ENCODE peak calls at places on chromosome 2, in nine cellular contexts. O is stimulated activated CD8-positive, alpha-beta memory T cell treated with anti-CD3 and anti-CD28 coated beads, Interleukin-12 subunit alpha, Interleukin-12 subunit beta, amount 100 ng/mL, for 1 hour; Z is T-helper 9 cell; L is Kasumi-1; S is germinal center; Y is activated T-cell treated with anti-CD3 and anti-CD28 coated beads, Interleukin-2, amount 50 U/mL, for 48 hours; E is iPS DF 6.9; M is stimulated activated CD4-positive, alpha-beta T cell treated with anti-CD3 and anti-CD28 coated beads, TNF-alpha, amount 100 ng/mL, for 4 hours; G is T-cell. Q is an unnamed sample.

GRCh38 chr2:24725956-24726355 is 67.2 kb downstream of the PTRHD1 start:
- DNase-seq in O (no peak), Z (no peak), L (no peak), S (no peak), Y (no peak), E (no peak), M (no peak), G (no peak), Q (no peak)

GRCh38 chr2:98519156-98519555 is 74.5 kb downstream of the INPP4A start:
- DNase-seq in O (no peak), Z (no peak), L (no peak), S (no peak), Y (no peak), E (no peak), M (no peak), G (no peak), Q (no peak)

GRCh38 chr2:66555076-66555475 is 120.2 kb downstream of the MEIS1 start:
- DNase-seq in O (no peak), Z (no peak), L (no peak), S (no peak), Y (no peak), E (no peak), M (no peak), G (no peak), Q (no peak)

GRCh38 chr2:241153616-241154015 is 3.3 kb downstream of the PPP1R7 start:
- DNase-seq in O (no peak), Z (no peak), L (no peak), S (no peak), Y (no peak), E (no peak), M (no peak), G (no peak), Q (no peak)

GRCh38 chr2:176461098-176461497 is 191.9 kb downstream of the MTX2 start:
- DNase-seq in O (no peak), Z (no peak), L (no peak), S (no peak), Y (no peak), E (no peak), M (no peak), G (no peak), Q (no peak)

GRCh38 chr2:237529452-237530402 is 36.6 kb upstream of the PRLH start:
- DNase-seq in O (no peak), Z (no peak), L (no peak), S (peak; percentile 54), Y (no peak), E (no peak), M (no peak), G (no peak), Q (no peak)

GRCh38 chr2:24480245-24480644 is 10.8 kb upstream of the NCOA1 start:
- DNase-seq in O (no peak), Z (no peak), L (no peak), S (no peak), Y (no peak), E (no peak), M (no peak), G (no peak), Q (no peak)

GRCh38 chr2:61470122-61470951 is 550 bp downstream of the USP34 start:
- DNase-seq in O (peak; percentile 70), Z (peak; percentile 80), L (peak; percentile 80), S (peak; percentile 73), Y (peak; percentile 89), E (no peak), M (peak; percentile 74), G (peak; percentile 65), Q (peak; percentile 66)

GRCh38 chr2:102967451-102967850 is 205.6 kb downstream of the TMEM182 start:
- DNase-seq in O (no peak), Z (no peak), L (no peak), S (no peak), Y (no peak), E (no peak), M (no peak), G (no peak), Q (no peak)

GRCh38 chr2:107663632-107664031 is 163.1 kb upstream of the RGPD4 start:
- DNase-seq in O (no peak), Z (no peak), L (no peak), S (no peak), Y (no peak), E (no peak), M (no peak), G (no peak), Q (no peak)

GRCh38 chr2:26623541-26624497 is 17.3 kb downstream of the CIB4 start:
- DNase-seq in O (no peak), Z (no peak), L (no peak), S (no peak), Y (no peak), E (no peak), M (no peak), G (no peak), Q (no peak)

GRCh38 chr2:144834954-144835633 is 315.2 kb upstream of the ZEB2 start:
- DNase-seq in O (no peak), Z (no peak), L (no peak), S (no peak), Y (no peak), E (no peak), M (no peak), G (no peak), Q (no peak)

GRCh38 chr2:75290600-75291140 is 91.3 kb upstream of the TACR1 start:
- DNase-seq in O (no peak), Z (no peak), L (no peak), S (no peak), Y (no peak), E (no peak), M (no peak), G (no peak), Q (no peak)

GRCh38 chr2:166516712-166517303 is 22.8 kb upstream of the SCN7A start:
- DNase-seq in O (no peak), Z (no peak), L (peak; percentile 83), S (no peak), Y (no peak), E (no peak), M (no peak), G (no peak), Q (no peak)

GRCh38 chr2:161424992-161425391 is 8.9 kb downstream of the TBR1 start:
- DNase-seq in O (no peak), Z (no peak), L (no peak), S (no peak), Y (no peak), E (no peak), M (no peak), G (no peak), Q (no peak)

GRCh38 chr2:131058905-131059304 is 34.4 kb downstream of the FAM168B start:
- DNase-seq in O (no peak), Z (no peak), L (no peak), S (no peak), Y (no peak), E (no peak), M (no peak), G (no peak), Q (no peak)

GRCh38 chr2:27922842-27923241 is 32.3 kb downstream of the BABAM2 start:
- DNase-seq in O (no peak), Z (no peak), L (no peak), S (no peak), Y (no peak), E (no peak), M (no peak), G (no peak), Q (no peak)

GRCh38 chr2:147844691-147845607 is at the start of gene ACVR2A:
- DNase-seq in O (peak; percentile 16), Z (peak; percentile 29), L (peak; percentile 66), S (peak; percentile 59), Y (peak; percentile 54), E (no peak), M (no peak), G (peak; percentile 35), Q (no peak)

GRCh38 chr2:168456526-168457176 is 579 bp downstream of the CERS6 start:
- DNase-seq in O (peak; percentile 19), Z (no peak), L (peak; percentile 65), S (peak; percentile 27), Y (peak; percentile 64), E (no peak), M (no peak), G (peak; percentile 12), Q (no peak)

GRCh38 chr2:72951303-72952095 is 34.2 kb downstream of the EMX1 start:
- DNase-seq in O (no peak), Z (no peak), L (no peak), S (no peak), Y (no peak), E (peak; percentile 76), M (no peak), G (no peak), Q (no peak)

GRCh38 chr2:7539760-7540159 is 622.5 kb downstream of the RNF144A start:
- DNase-seq in O (no peak), Z (no peak), L (no peak), S (no peak), Y (no peak), E (no peak), M (no peak), G (no peak), Q (no peak)

GRCh38 chr2:70344195-70344594 is 42.3 kb upstream of the FAM136A start:
- DNase-seq in O (no peak), Z (no peak), L (no peak), S (no peak), Y (no peak), E (no peak), M (no peak), G (no peak), Q (no peak)

Q was measured in activated CD4-positive, CD25-positive, alpha-beta regulatory T cell treated with anti-CD3 and anti-CD28 coated beads, Interleukin-2, amount 50 U/mL, for 16 hours.